ENCODE peak calls at places on chromosomes 13 and 19, in six cellular contexts. E is colonic mucosa, R is foreskin keratinocyte, D is uterus, A is cardiac muscle cell, S is tibial artery. M is an unnamed sample.

GRCh38 chr13:110338441-110339101 is 31.5 kb downstream of the COL4A2 start:
- DNase-seq in E (no peak), S (peak), A (peak), D (peak), R (no peak), M (no peak)

GRCh38 chr13:48221301-48222190 is 11.5 kb upstream of the ITM2B start:
- DNase-seq in S (no peak), A (no peak), R (no peak), D (peak), E (no peak), M (no peak)

GRCh38 chr19:14775855-14776254 is 2.5 kb downstream of the ADGRE2 start:
- DNase-seq in R (peak), A (no peak), S (no peak), E (no peak), D (no peak), M (no peak)

GRCh38 chr19:18290250-18291018 is 9.0 kb upstream of the JUND start:
- DNase-seq in R (no peak), D (peak), S (peak), E (no peak), A (no peak), M (peak)

GRCh38 chr13:94322925-94323324 is 156.6 kb downstream of the DCT start:
- DNase-seq in E (no peak), S (no peak), D (no peak), R (no peak), A (no peak), M (no peak)

GRCh38 chr13:76455960-76456359 is 430.2 kb downstream of the KCTD12 start:
- DNase-seq in S (no peak), E (no peak), R (no peak), D (no peak), A (no peak), M (no peak)

GRCh38 chr19:33978286-33978685 is 181.6 kb downstream of the KCTD15 start:
- DNase-seq in E (no peak), D (no peak), A (no peak), S (no peak), R (no peak), M (no peak)

GRCh38 chr13:82878536-82878935 is 1003.7 kb downstream of the SLITRK1 start:
- DNase-seq in S (no peak), D (no peak), A (no peak), E (no peak), R (peak), M (no peak)

GRCh38 chr19:10418281-10419199 is 1.8 kb upstream of the PDE4A start:
- DNase-seq in D (no peak), E (no peak), S (no peak), R (no peak), A (peak), M (no peak)

GRCh38 chr19:29845576-29846176 is 33.9 kb downstream of the CCNE1 start:
- DNase-seq in S (no peak), A (peak), E (peak), R (peak), D (peak), M (no peak)

GRCh38 chr13:24161010-24161775 is 673 bp downstream of the SPATA13 start:
- DNase-seq in D (no peak), E (peak), R (no peak), S (peak), A (peak), M (no peak)

GRCh38 chr13:20127563-20128458 is 33.0 kb downstream of the GJA3 start:
- DNase-seq in R (peak), A (peak), S (peak), E (peak), D (peak), M (peak)

GRCh38 chr13:35716186-35716585 is 239.7 kb upstream of the MAB21L1 start:
- DNase-seq in R (no peak), S (no peak), D (peak), A (no peak), E (no peak), M (no peak)

GRCh38 chr13:42396501-42396900 is 124.5 kb downstream of the AKAP11 start:
- DNase-seq in S (no peak), R (no peak), A (no peak), E (no peak), D (no peak), M (no peak)

GRCh38 chr13:40158218-40158617 is 502.8 kb downstream of the COG6 start:
- DNase-seq in R (peak), A (no peak), E (no peak), D (no peak), S (no peak), M (no peak)

GRCh38 chr13:28117689-28118377 is 17.5 kb upstream of the FLT3 start:
- DNase-seq in D (peak), E (peak), S (no peak), A (no peak), R (no peak), M (no peak)

GRCh38 chr13:71217827-71218226 is 649.2 kb downstream of the DACH1 start:
- DNase-seq in R (no peak), S (no peak), A (no peak), E (no peak), D (no peak), M (no peak)

GRCh38 chr13:103386341-103386740 is 320.1 kb upstream of the SLC10A2 start:
- DNase-seq in A (peak), S (no peak), D (no peak), E (no peak), R (peak), M (no peak)

GRCh38 chr13:112721198-112722104 is 31.6 kb downstream of the ATP11A start:
- DNase-seq in A (no peak), S (no peak), R (no peak), D (peak), E (no peak), M (no peak)

GRCh38 chr13:110300090-110300815 is 6.7 kb downstream of the COL4A1 start:
- DNase-seq in D (no peak), S (no peak), E (no peak), R (no peak), A (no peak), M (no peak)

GRCh38 chr19:35116085-35116801 is 620 bp downstream of the FXYD3 start:
- DNase-seq in S (no peak), R (peak), D (no peak), A (no peak), E (peak), M (no peak)

GRCh38 chr13:26604784-26605183 is 47.3 kb downstream of the WASF3 start:
- DNase-seq in S (peak), D (peak), A (no peak), R (no peak), E (no peak), M (no peak)

GRCh38 chr19:40383668-40384248 is 6.2 kb downstream of the HIPK4 start:
- DNase-seq in S (no peak), A (no peak), R (no peak), E (no peak), D (no peak), M (no peak)

GRCh38 chr19:32067686-32068085 is 277.7 kb upstream of the ZNF507 start:
- DNase-seq in A (no peak), E (no peak), R (no peak), S (no peak), D (no peak), M (no peak)

GRCh38 chr19:24140099-24140498 is 53.1 kb downstream of the ZNF254 start:
- DNase-seq in D (no peak), R (peak), E (no peak), S (no peak), A (no peak), M (no peak)

GRCh38 chr19:35766571-35767104 is 8.7 kb downstream of the PROSER3 start:
- DNase-seq in R (no peak), D (no peak), E (no peak), A (no peak), S (no peak), M (no peak)

GRCh38 chr19:45901432-45901903 is 945 bp downstream of the MYPOP start:
- DNase-seq in S (no peak), R (no peak), D (peak), A (peak), E (peak), M (peak)

GRCh38 chr13:63190742-63191141 is 1775.1 kb upstream of the PCDH20 start:
- DNase-seq in A (no peak), R (peak), S (no peak), D (no peak), E (no peak), M (no peak)

GRCh38 chr19:6720369-6721112 is at the start of gene C3:
- DNase-seq in A (no peak), R (peak), D (peak), E (no peak), S (peak), M (no peak)

GRCh38 chr19:50924576-50924975 is 13.4 kb upstream of the KLK4 start:
- DNase-seq in D (no peak), A (no peak), E (no peak), S (no peak), R (no peak), M (no peak)

GRCh38 chr19:39160523-39160861 is 34.9 kb downstream of the PAK4 start:
- DNase-seq in R (peak), A (no peak), E (no peak), S (no peak), D (no peak), M (no peak)

GRCh38 chr13:24012648-24013047 is 115.3 kb upstream of the C1QTNF9B start:
- DNase-seq in R (no peak), E (no peak), S (no peak), A (no peak), D (no peak), M (no peak)

GRCh38 chr13:27967736-27968315 is 1.3 kb downstream of the CDX2 start:
- DNase-seq in S (no peak), D (no peak), E (no peak), R (no peak), A (no peak), M (no peak)

GRCh38 chr19:50358483-50359431 is 6.7 kb downstream of the NAPSA start:
- DNase-seq in R (peak), S (peak), A (no peak), D (peak), E (peak), M (peak)

GRCh38 chr19:34128558-34129250 is 43.6 kb upstream of the LSM14A start:
- DNase-seq in R (no peak), A (no peak), E (no peak), S (no peak), D (no peak), M (no peak)

GRCh38 chr13:20721454-20722357 is 18.2 kb downstream of the IL17D start:
- DNase-seq in E (peak), A (peak), R (peak), D (peak), S (peak), M (no peak)

GRCh38 chr19:19345232-19345631 is 24.6 kb downstream of the MAU2 start:
- DNase-seq in E (no peak), A (no peak), R (no peak), D (no peak), S (no peak), M (no peak)

GRCh38 chr13:108288741-108289140 is 19.2 kb downstream of the TNFSF13B start:
- DNase-seq in D (no peak), S (no peak), A (no peak), E (no peak), R (no peak), M (no peak)

GRCh38 chr19:10206226-10206873 is 11.6 kb upstream of the DNMT1 start:
- DNase-seq in S (no peak), A (no peak), R (no peak), D (no peak), E (no peak), M (no peak)

GRCh38 chr13:72208112-72208645 is 341.2 kb upstream of the DACH1 start:
- DNase-seq in R (no peak), D (no peak), E (no peak), A (no peak), S (no peak), M (no peak)

GRCh38 chr13:60170414-60170813 is 6.7 kb upstream of the DIAPH3 start:
- DNase-seq in A (no peak), D (no peak), R (no peak), E (no peak), S (no peak), M (no peak)

GRCh38 chr13:60165391-60166099 is 1.8 kb upstream of the DIAPH3 start:
- DNase-seq in A (no peak), S (no peak), D (no peak), E (no peak), R (peak), M (no peak)

GRCh38 chr13:60174113-60174512 is 10.4 kb upstream of the DIAPH3 start:
- DNase-seq in E (no peak), R (no peak), D (no peak), S (no peak), A (no peak), M (no peak)

GRCh38 chr13:60167121-60167520 is 3.4 kb upstream of the DIAPH3 start:
- DNase-seq in D (no peak), A (no peak), R (no peak), E (no peak), S (no peak), M (no peak)

GRCh38 chr13:60169239-60170031 is 5.7 kb upstream of the DIAPH3 start:
- DNase-seq in E (no peak), S (no peak), R (no peak), D (no peak), A (no peak), M (no peak)
- TF ChIP-seq CTCF in E (no peak), S (no peak), R (peak), D (no peak), A (no peak), M (no peak)

GRCh38 chr19:2719910-2720776 is 1.0 kb downstream of the DIRAS1 start:
- DNase-seq in D (no peak), A (no peak), S (no peak), R (peak), E (no peak), M (no peak)
- TF ChIP-seq CTCF in D (no peak), A (no peak), S (no peak), R (no peak), E (no peak), M (no peak)

GRCh38 chr19:1422943-1423342 is 15.3 kb upstream of the RPS15 start:
- DNase-seq in E (no peak), A (no peak), D (no peak), R (no peak), S (peak), M (no peak)
- TF ChIP-seq CTCF in E (no peak), A (no peak), D (no peak), R (peak), S (no peak), M (no peak)

GRCh38 chr13:92017737-92018136 is 619.3 kb downstream of the GPC5 start:
- DNase-seq in S (no peak), E (no peak), R (no peak), D (no peak), A (no peak), M (no peak)
- TF ChIP-seq CTCF in S (no peak), E (no peak), R (no peak), D (no peak), A (no peak), M (no peak)

DNA sequence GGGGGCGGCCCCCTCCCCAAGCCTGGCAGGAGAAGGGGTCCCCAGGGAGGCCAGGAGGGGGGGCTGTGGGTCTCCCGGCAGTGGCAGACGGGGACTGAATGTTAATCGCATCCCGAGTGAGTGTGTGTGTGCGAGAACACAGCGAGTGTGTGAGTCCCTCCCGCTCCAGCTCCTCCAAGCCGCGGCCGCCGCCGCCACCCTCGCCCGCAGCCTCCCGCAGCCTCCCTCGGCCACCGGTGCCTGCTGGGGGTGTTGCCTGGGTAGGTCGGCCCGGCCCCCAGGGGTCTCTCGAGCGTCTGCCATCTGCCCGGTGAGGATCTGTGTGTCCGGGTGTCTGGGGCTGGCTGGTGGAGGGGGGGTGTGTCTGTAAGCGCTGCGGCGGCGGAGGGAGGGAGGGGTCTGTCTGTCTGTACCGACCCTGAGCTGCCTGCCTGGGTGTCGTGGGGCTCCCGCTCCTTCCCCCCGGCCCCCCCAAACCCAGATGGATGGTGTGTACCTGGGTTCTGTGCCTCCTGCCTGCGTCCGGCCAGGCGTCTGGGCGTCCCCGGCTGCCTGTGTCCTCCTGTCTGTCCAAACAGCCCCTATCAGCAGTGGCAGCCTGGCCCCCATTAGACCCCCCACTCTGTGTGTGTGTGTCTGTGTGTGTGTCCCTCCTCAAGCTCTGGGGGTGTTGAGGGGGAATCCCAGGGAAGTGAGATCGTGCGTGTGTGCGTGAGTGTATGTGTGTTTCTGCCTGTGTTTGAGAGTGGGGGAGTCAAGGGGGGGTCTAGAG is at the start of gene GRIN2D:
- DNase-seq in R (no peak), A (peak), E (no peak), D (no peak), S (no peak), M (peak)
- TF ChIP-seq CTCF in R (no peak), A (no peak), E (no peak), D (no peak), S (no peak), M (no peak)

M was measured in activated B cell treated with CpG ODN at 0.5 μM for 24 hours.